ENCODE peak calls at places on chromosomes 1 and 21, in six cellular contexts. A is body of pancreas, K is heart right ventricle, O is Calu3, S is kidney, P is Peyer's patch. N is an unnamed sample.

GRCh38 chr1:65471213-65471833 is 50.9 kb downstream of the LEPR start:
- DNase-seq in K (no peak), O (no peak), A (no peak), P (no peak), S (no peak), N (no peak)

GRCh38 chr1:36653850-36654249 is 171.1 kb upstream of the CSF3R start:
- DNase-seq in K (peak; percentile 48), A (no peak), P (no peak), O (no peak), S (no peak), N (peak; percentile 58)

GRCh38 chr1:220775238-220775853 is 11.4 kb upstream of the MTARC1 start:
- DNase-seq in P (peak; percentile 29), S (no peak), O (peak; percentile 70), K (no peak), A (peak; percentile 47), N (no peak)

GRCh38 chr1:175935566-175936115 is 192.2 kb upstream of the TNR start:
- DNase-seq in K (no peak), P (no peak), O (no peak), A (no peak), S (no peak), N (no peak)

GRCh38 chr1:213989071-213989739 is 1.4 kb downstream of the PROX1 start:
- DNase-seq in K (no peak), O (no peak), S (no peak), A (no peak), P (no peak), N (no peak)

GRCh38 chr1:94550800-94551241 is 9.3 kb upstream of the F3 start:
- DNase-seq in P (no peak), O (no peak), K (no peak), A (no peak), S (no peak), N (no peak)

GRCh38 chr1:168610111-168610510 is 33.7 kb downstream of the XCL1 start:
- DNase-seq in P (no peak), A (no peak), S (no peak), K (no peak), O (no peak), N (no peak)

GRCh38 chr1:205522692-205523091 is 18.2 kb downstream of the CDK18 start:
- DNase-seq in P (no peak), K (no peak), O (no peak), S (no peak), A (no peak), N (no peak)

GRCh38 chr21:43196789-43197188 is 28.0 kb downstream of the CRYAA start:
- DNase-seq in K (no peak), A (peak; percentile 23), S (peak; percentile 84), O (peak; percentile 67), P (no peak), N (no peak)

GRCh38 chr1:168300626-168301025 is 19.9 kb downstream of the TBX19 start:
- DNase-seq in O (no peak), S (no peak), P (no peak), A (no peak), K (no peak), N (no peak)

GRCh38 chr21:35940074-35940927 is 120.0 kb downstream of the SETD4 start:
- DNase-seq in K (peak; percentile 50), O (peak; percentile 41), S (no peak), A (peak; percentile 24), P (no peak), N (no peak)

GRCh38 chr21:43993420-43993934 is 18.6 kb upstream of the TRAPPC10 start:
- DNase-seq in K (no peak), S (no peak), A (no peak), P (no peak), O (no peak), N (no peak)

GRCh38 chr1:205495237-205495823 is 9.1 kb upstream of the CDK18 start:
- DNase-seq in K (peak; percentile 74), O (no peak), A (no peak), P (no peak), S (no peak), N (peak; percentile 69)

GRCh38 chr1:218755128-218755527 is 410.0 kb downstream of the TGFB2 start:
- DNase-seq in P (no peak), A (no peak), O (peak; percentile 75), S (no peak), K (no peak), N (no peak)

GRCh38 chr1:169909499-169909898 is 15.8 kb upstream of the SCYL3 start:
- DNase-seq in K (no peak), P (no peak), A (no peak), O (no peak), S (no peak), N (no peak)

GRCh38 chr21:44455524-44456206 is 355 bp downstream of the LRRC3 start:
- DNase-seq in S (peak; percentile 75), P (peak; percentile 31), O (peak; percentile 49), A (peak; percentile 47), K (no peak), N (peak; percentile 61)

GRCh38 chr1:22437573-22437972 is 14.1 kb upstream of the ZBTB40 start:
- DNase-seq in P (no peak), O (no peak), K (no peak), S (no peak), A (no peak), N (no peak)

GRCh38 chr1:32266926-32267645 is 16.0 kb downstream of the LCK start:
- DNase-seq in K (no peak), A (no peak), P (no peak), O (no peak), S (no peak), N (no peak)

GRCh38 chr1:7589080-7589735 is 181.9 kb upstream of the VAMP3 start:
- DNase-seq in O (no peak), A (no peak), S (peak; percentile 25), P (no peak), K (no peak), N (no peak)

GRCh38 chr1:1213153-1213918 is 617 bp downstream of the TNFRSF4 start:
- DNase-seq in S (peak; percentile 85), O (no peak), P (peak; percentile 45), K (no peak), A (no peak), N (peak; percentile 15)

GRCh38 chr1:1857096-1857703 is 33.7 kb downstream of the GNB1 start:
- DNase-seq in P (no peak), K (no peak), A (no peak), O (no peak), S (no peak), N (no peak)

GRCh38 chr1:168803696-168804510 is 74.9 kb upstream of the DPT start:
- DNase-seq in S (no peak), K (no peak), A (no peak), P (no peak), O (peak; percentile 28), N (no peak)

GRCh38 chr1:14476170-14476955 is 122.1 kb upstream of the KAZN start:
- DNase-seq in P (no peak), S (no peak), A (no peak), K (no peak), O (no peak), N (no peak)

GRCh38 chr1:12728391-12728790 is 12.5 kb downstream of the AADACL3 start:
- DNase-seq in S (no peak), K (no peak), P (no peak), O (no peak), A (no peak), N (no peak)

GRCh38 chr1:195594773-195595172 is 1013.5 kb downstream of the KCNT2 start:
- DNase-seq in A (no peak), O (no peak), S (no peak), P (no peak), K (no peak), N (no peak)

GRCh38 chr21:39057121-39057520 is 126.1 kb downstream of the PSMG1 start:
- DNase-seq in K (no peak), S (no peak), O (no peak), P (no peak), A (no peak), N (no peak)

GRCh38 chr21:23585419-23585818 is 2021.9 kb downstream of the MRPL39 start:
- DNase-seq in A (no peak), O (no peak), P (no peak), S (no peak), K (no peak), N (no peak)

GRCh38 chr1:204493882-204494280 is 724 bp downstream of the PIK3C2B start:
- DNase-seq in K (peak; percentile 57), S (peak; percentile 86), A (peak; percentile 82), O (peak; percentile 89), P (peak; percentile 80), N (peak; percentile 56)

GRCh38 chr21:44880762-44881585 is 7.5 kb upstream of the PTTG1IP start:
- DNase-seq in O (no peak), P (no peak), A (no peak), S (no peak), K (no peak), N (no peak)

GRCh38 chr21:17045214-17045835 is 467.5 kb upstream of the CXADR start:
- DNase-seq in O (no peak), P (no peak), S (no peak), A (no peak), K (no peak), N (no peak)
- TF ChIP-seq CTCF in O (peak; percentile 25), P (peak; percentile 12), S (peak; percentile 14), A (peak; percentile 18), K (no peak), N (peak; percentile 61)

DNA sequence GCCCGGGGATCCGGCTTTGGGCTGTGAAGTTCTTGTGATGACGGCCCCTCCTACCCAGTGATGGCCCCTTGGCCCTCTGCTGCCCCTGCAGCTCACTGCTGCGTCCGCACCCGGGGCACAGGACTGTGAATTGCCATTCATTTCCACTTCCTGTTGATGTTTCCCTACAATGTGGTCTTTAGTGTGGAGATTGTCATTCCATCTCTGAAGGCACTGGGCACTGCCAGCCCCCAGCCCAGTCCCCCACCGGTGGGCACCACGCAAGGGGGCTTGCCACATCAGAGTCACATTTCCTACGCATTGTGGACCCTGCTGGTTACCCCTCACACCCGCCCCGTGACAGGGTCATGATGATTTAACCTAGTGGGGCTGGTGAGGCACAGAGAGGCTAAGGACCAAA is 2.5 kb upstream of the MX2 start:
- DNase-seq in A (peak; percentile 11), O (no peak), P (no peak), K (no peak), S (peak; percentile 48), N (no peak)
- TF ChIP-seq CTCF in A (no peak), O (no peak), P (no peak), K (no peak), S (no peak), N (no peak)

DNA sequence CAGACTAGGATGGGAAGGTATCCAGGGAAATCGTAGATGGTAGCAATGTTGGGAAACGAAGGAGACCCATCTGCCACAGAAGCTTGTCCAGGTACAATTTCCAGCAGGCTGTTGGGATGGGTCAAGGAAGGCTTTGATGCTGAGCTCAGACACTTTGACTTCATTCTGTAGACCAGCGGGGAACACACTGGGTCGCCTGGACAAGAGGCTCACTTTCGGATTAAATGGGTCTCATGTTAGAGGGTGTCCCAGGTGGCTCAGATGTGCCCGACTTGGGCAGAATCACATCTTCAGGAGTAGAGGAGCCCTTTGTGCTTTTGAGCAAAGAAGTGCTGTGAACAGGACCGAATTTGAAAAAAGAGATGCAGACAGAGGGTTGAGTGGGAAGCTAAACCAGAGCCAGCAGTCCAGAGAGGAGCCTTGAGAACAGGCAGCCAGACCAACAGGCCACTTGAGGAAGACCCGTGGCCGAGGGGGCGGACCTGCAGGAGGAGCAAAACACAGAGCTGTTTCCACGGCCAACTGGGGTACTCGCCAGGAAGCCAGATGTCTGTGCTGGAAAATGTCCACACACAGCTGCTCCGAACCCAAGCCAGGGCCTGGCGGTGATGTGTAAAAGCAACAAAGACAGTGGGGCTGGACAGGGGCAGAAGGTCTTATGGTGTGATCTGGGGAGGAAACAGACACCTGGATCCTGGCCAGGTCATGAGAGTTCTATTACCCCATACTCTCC is 146.9 kb downstream of the AJAP1 start:
- DNase-seq in K (peak; percentile 64), O (no peak), S (peak; percentile 87), P (no peak), A (peak; percentile 26), N (peak; percentile 85)
- TF ChIP-seq CTCF in K (no peak), O (no peak), S (no peak), P (no peak), A (no peak), N (no peak)

GRCh38 chr1:24094554-24094953 is 17.4 kb downstream of the MYOM3 start:
- DNase-seq in S (peak; percentile 37), A (no peak), K (no peak), O (no peak), P (no peak), N (no peak)
- TF ChIP-seq CTCF in S (no peak), A (no peak), K (no peak), O (no peak), P (no peak), N (no peak)

N was measured in left ventricle myocardium inferior.